ENCODE peak calls at places on chromosomes 5 and 9, in seven cellular contexts. One of them, this sample, is unnamed.

GRCh38 chr5:179238628-179238970 is 106.7 kb downstream of the ADAMTS2 start:
- DNase-seq in IMR-90: no peak
- DNase-seq in mesenchymal stem cell: no peak
- DNase-seq in trophoblast cell: no peak
- DNase-seq in H9: peak
- DNase-seq in H1: no peak
- DNase-seq in neuronal stem cell: no peak
- DNase-seq in this sample: no peak

GRCh38 chr9:107389617-107390071 is 99.9 kb downstream of the KLF4 start:
- DNase-seq in IMR-90: peak
- DNase-seq in H9: no peak
- DNase-seq in neuronal stem cell: no peak
- DNase-seq in trophoblast cell: peak
- DNase-seq in mesenchymal stem cell: peak
- DNase-seq in H1: no peak
- DNase-seq in this sample: no peak

GRCh38 chr5:148986636-148987035 is 76.2 kb downstream of the SH3TC2 start:
- DNase-seq in mesenchymal stem cell: peak
- DNase-seq in H1: no peak
- DNase-seq in IMR-90: no peak
- DNase-seq in H9: no peak
- DNase-seq in trophoblast cell: no peak
- DNase-seq in neuronal stem cell: no peak
- DNase-seq in this sample: peak

GRCh38 chr9:33080534-33080933 is 4.1 kb upstream of the SMU1 start:
- DNase-seq in H9: no peak
- DNase-seq in IMR-90: no peak
- DNase-seq in neuronal stem cell: no peak
- DNase-seq in mesenchymal stem cell: no peak
- DNase-seq in H1: no peak
- DNase-seq in trophoblast cell: no peak
- DNase-seq in this sample: no peak

GRCh38 chr9:89497181-89497963 is 541 bp downstream of the SEMA4D start:
- DNase-seq in H1: no peak
- DNase-seq in neuronal stem cell: no peak
- DNase-seq in mesenchymal stem cell: no peak
- DNase-seq in IMR-90: no peak
- DNase-seq in H9: no peak
- DNase-seq in trophoblast cell: peak
- DNase-seq in this sample: peak

GRCh38 chr5:147559725-147560124 is 49.9 kb upstream of the DPYSL3 start:
- DNase-seq in neuronal stem cell: no peak
- DNase-seq in mesenchymal stem cell: no peak
- DNase-seq in trophoblast cell: no peak
- DNase-seq in IMR-90: no peak
- DNase-seq in H1: no peak
- DNase-seq in H9: peak
- DNase-seq in this sample: peak

GRCh38 chr9:134379774-134380431 is 53.6 kb downstream of the RXRA start:
- DNase-seq in trophoblast cell: peak
- DNase-seq in IMR-90: no peak
- DNase-seq in H1: no peak
- DNase-seq in neuronal stem cell: no peak
- DNase-seq in mesenchymal stem cell: no peak
- DNase-seq in H9: no peak
- DNase-seq in this sample: no peak

GRCh38 chr5:52853573-52854163 is 66.0 kb downstream of the ITGA1 start:
- DNase-seq in H9: no peak
- DNase-seq in IMR-90: peak
- DNase-seq in H1: no peak
- DNase-seq in trophoblast cell: no peak
- DNase-seq in mesenchymal stem cell: no peak
- DNase-seq in neuronal stem cell: no peak
- DNase-seq in this sample: no peak

GRCh38 chr5:39531299-39531698 is 106.5 kb upstream of the DAB2 start:
- DNase-seq in H9: no peak
- DNase-seq in IMR-90: no peak
- DNase-seq in H1: no peak
- DNase-seq in trophoblast cell: no peak
- DNase-seq in mesenchymal stem cell: no peak
- DNase-seq in neuronal stem cell: no peak
- DNase-seq in this sample: no peak

GRCh38 chr5:94314507-94315170 is 303.8 kb downstream of the KIAA0825 start:
- DNase-seq in mesenchymal stem cell: no peak
- DNase-seq in H1: no peak
- DNase-seq in H9: no peak
- DNase-seq in trophoblast cell: no peak
- DNase-seq in IMR-90: no peak
- DNase-seq in neuronal stem cell: no peak
- DNase-seq in this sample: no peak

GRCh38 chr5:156361451-156362109 is 34.6 kb downstream of the SGCD start:
- DNase-seq in mesenchymal stem cell: no peak
- DNase-seq in trophoblast cell: no peak
- DNase-seq in H1: no peak
- DNase-seq in H9: no peak
- DNase-seq in neuronal stem cell: no peak
- DNase-seq in IMR-90: peak
- DNase-seq in this sample: no peak

GRCh38 chr9:17531642-17532254 is 47.1 kb upstream of the SH3GL2 start:
- DNase-seq in trophoblast cell: peak
- DNase-seq in neuronal stem cell: peak
- DNase-seq in H1: peak
- DNase-seq in mesenchymal stem cell: peak
- DNase-seq in H9: no peak
- DNase-seq in IMR-90: peak
- DNase-seq in this sample: peak

GRCh38 chr9:88593537-88594185 is 58.7 kb downstream of the NXNL2 start:
- DNase-seq in trophoblast cell: peak
- DNase-seq in neuronal stem cell: peak
- DNase-seq in H1: no peak
- DNase-seq in IMR-90: peak
- DNase-seq in mesenchymal stem cell: peak
- DNase-seq in H9: no peak
- DNase-seq in this sample: peak

GRCh38 chr9:27519466-27520465 is 4.3 kb upstream of the IFNK start:
- DNase-seq in H1: no peak
- DNase-seq in trophoblast cell: peak
- DNase-seq in mesenchymal stem cell: no peak
- DNase-seq in neuronal stem cell: no peak
- DNase-seq in IMR-90: no peak
- DNase-seq in H9: no peak
- DNase-seq in this sample: peak
- H2BK5ac ChIP-seq in H1: no peak
- H2BK5ac ChIP-seq in trophoblast cell: no peak
- H2BK5ac ChIP-seq in mesenchymal stem cell: no peak
- H2BK5ac ChIP-seq in neuronal stem cell: no peak
- H2BK5ac ChIP-seq in IMR-90: no peak
- H2BK5ac ChIP-seq in H9: no peak
- H2BK5ac ChIP-seq in this sample: no peak

GRCh38 chr9:38060688-38061087 is 8.3 kb downstream of the SHB start:
- DNase-seq in mesenchymal stem cell: no peak
- DNase-seq in IMR-90: no peak
- DNase-seq in H1: no peak
- DNase-seq in trophoblast cell: no peak
- DNase-seq in H9: no peak
- DNase-seq in neuronal stem cell: no peak
- DNase-seq in this sample: no peak
- H4K8ac ChIP-seq in mesenchymal stem cell: no peak
- H4K8ac ChIP-seq in IMR-90: no peak
- H4K8ac ChIP-seq in H1: no peak
- H4K8ac ChIP-seq in trophoblast cell: no peak
- H4K8ac ChIP-seq in H9: no peak
- H4K8ac ChIP-seq in neuronal stem cell: no peak
- H4K8ac ChIP-seq in this sample: no peak

GRCh38 chr5:1749346-1750124 is 50.1 kb downstream of the MRPL36 start:
- DNase-seq in neuronal stem cell: no peak
- DNase-seq in H9: peak
- DNase-seq in mesenchymal stem cell: no peak
- DNase-seq in H1: peak
- DNase-seq in IMR-90: no peak
- DNase-seq in trophoblast cell: no peak
- DNase-seq in this sample: no peak

GRCh38 chr5:1747803-1748085 is 51.9 kb downstream of the MRPL36 start:
- DNase-seq in H1: no peak
- DNase-seq in neuronal stem cell: no peak
- DNase-seq in H9: no peak
- DNase-seq in IMR-90: no peak
- DNase-seq in trophoblast cell: no peak
- DNase-seq in mesenchymal stem cell: no peak
- DNase-seq in this sample: no peak

GRCh38 chr5:1748271-1748670 is 51.4 kb downstream of the MRPL36 start:
- DNase-seq in IMR-90: no peak
- DNase-seq in mesenchymal stem cell: no peak
- DNase-seq in H9: peak
- DNase-seq in trophoblast cell: no peak
- DNase-seq in neuronal stem cell: no peak
- DNase-seq in H1: no peak
- DNase-seq in this sample: no peak

GRCh38 chr5:1747079-1747802 is 52.4 kb downstream of the MRPL36 start:
- DNase-seq in H9: peak
- DNase-seq in neuronal stem cell: no peak
- DNase-seq in IMR-90: no peak
- DNase-seq in mesenchymal stem cell: no peak
- DNase-seq in H1: peak
- DNase-seq in trophoblast cell: no peak
- DNase-seq in this sample: no peak

GRCh38 chr5:1748845-1749244 is 50.8 kb downstream of the MRPL36 start:
- DNase-seq in trophoblast cell: no peak
- DNase-seq in mesenchymal stem cell: no peak
- DNase-seq in H9: peak
- DNase-seq in H1: no peak
- DNase-seq in neuronal stem cell: no peak
- DNase-seq in IMR-90: no peak
- DNase-seq in this sample: no peak
- H2BK5ac ChIP-seq in trophoblast cell: no peak
- H2BK5ac ChIP-seq in mesenchymal stem cell: no peak
- H2BK5ac ChIP-seq in H9: no peak
- H2BK5ac ChIP-seq in H1: no peak
- H2BK5ac ChIP-seq in neuronal stem cell: no peak
- H2BK5ac ChIP-seq in IMR-90: no peak
- H2BK5ac ChIP-seq in this sample: no peak

GRCh38 chr5:175513297-175513696 is 34.9 kb downstream of the SFXN1 start:
- DNase-seq in IMR-90: no peak
- DNase-seq in H9: no peak
- DNase-seq in mesenchymal stem cell: no peak
- DNase-seq in H1: no peak
- DNase-seq in neuronal stem cell: no peak
- DNase-seq in trophoblast cell: no peak
- DNase-seq in this sample: no peak
- H4K8ac ChIP-seq in IMR-90: no peak
- H4K8ac ChIP-seq in H9: no peak
- H4K8ac ChIP-seq in mesenchymal stem cell: no peak
- H4K8ac ChIP-seq in H1: no peak
- H4K8ac ChIP-seq in neuronal stem cell: no peak
- H4K8ac ChIP-seq in trophoblast cell: no peak
- H4K8ac ChIP-seq in this sample: no peak

DNA sequence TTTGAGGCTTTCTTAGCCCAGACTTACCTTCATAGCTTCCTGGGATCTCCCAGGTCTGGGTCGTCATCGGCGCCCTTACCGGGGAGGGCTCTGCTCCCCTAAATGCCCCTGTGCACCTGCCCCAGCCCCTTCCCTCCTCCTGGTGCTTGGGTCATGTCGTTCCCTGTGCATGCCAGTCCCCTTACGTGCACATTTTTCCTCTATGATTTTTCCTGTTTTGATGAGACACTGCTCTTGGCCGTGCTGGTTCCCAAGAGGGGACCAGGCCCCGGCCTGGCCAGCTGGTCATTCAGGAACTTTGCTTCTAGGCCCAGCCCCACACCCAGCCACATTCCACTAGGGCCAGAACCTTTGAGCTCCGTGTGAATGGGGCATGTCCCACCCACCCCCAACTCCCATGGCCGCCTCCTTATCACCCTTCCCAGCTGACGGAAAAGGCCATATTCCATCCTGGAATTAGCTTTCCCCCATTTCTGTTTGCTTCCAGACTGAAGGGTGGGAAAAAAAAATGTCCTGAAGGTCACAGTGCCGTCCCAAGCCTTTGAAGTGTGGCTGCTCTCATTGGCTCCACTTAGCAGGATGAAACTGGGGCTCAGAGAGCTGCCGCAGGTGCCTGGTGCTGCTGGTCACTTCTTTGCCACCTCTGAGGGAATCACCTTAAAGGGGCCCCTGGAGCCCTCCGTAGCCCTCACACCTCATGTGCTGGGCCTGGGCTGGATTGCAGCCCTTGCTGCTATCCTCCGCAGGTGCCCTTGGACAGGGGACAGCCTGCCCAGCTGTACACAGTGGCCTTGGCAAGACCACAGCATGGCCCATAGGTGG is 25.1 kb downstream of the ERGIC1 start:
- DNase-seq in mesenchymal stem cell: peak
- DNase-seq in neuronal stem cell: no peak
- DNase-seq in H9: no peak
- DNase-seq in IMR-90: peak
- DNase-seq in trophoblast cell: peak
- DNase-seq in H1: no peak
- DNase-seq in this sample: no peak
- H2BK5ac ChIP-seq in mesenchymal stem cell: peak
- H2BK5ac ChIP-seq in neuronal stem cell: no peak
- H2BK5ac ChIP-seq in H9: no peak
- H2BK5ac ChIP-seq in IMR-90: peak
- H2BK5ac ChIP-seq in trophoblast cell: no peak
- H2BK5ac ChIP-seq in H1: no peak
- H2BK5ac ChIP-seq in this sample: no peak

GRCh38 chr9:105973811-105974407 is 279.6 kb downstream of the TMEM38B start:
- DNase-seq in trophoblast cell: peak
- DNase-seq in IMR-90: no peak
- DNase-seq in H1: no peak
- DNase-seq in mesenchymal stem cell: peak
- DNase-seq in H9: no peak
- DNase-seq in neuronal stem cell: peak
- DNase-seq in this sample: peak

GRCh38 chr9:105976257-105976656 is 281.9 kb downstream of the TMEM38B start:
- DNase-seq in IMR-90: no peak
- DNase-seq in H1: no peak
- DNase-seq in mesenchymal stem cell: no peak
- DNase-seq in H9: no peak
- DNase-seq in trophoblast cell: peak
- DNase-seq in neuronal stem cell: no peak
- DNase-seq in this sample: peak

GRCh38 chr9:105978336-105978735 is 284.0 kb downstream of the TMEM38B start:
- DNase-seq in H1: no peak
- DNase-seq in IMR-90: no peak
- DNase-seq in trophoblast cell: no peak
- DNase-seq in neuronal stem cell: no peak
- DNase-seq in H9: no peak
- DNase-seq in mesenchymal stem cell: no peak
- DNase-seq in this sample: no peak

GRCh38 chr9:105979359-105979758 is 285.0 kb downstream of the TMEM38B start:
- DNase-seq in trophoblast cell: no peak
- DNase-seq in H9: no peak
- DNase-seq in neuronal stem cell: no peak
- DNase-seq in IMR-90: no peak
- DNase-seq in H1: no peak
- DNase-seq in mesenchymal stem cell: no peak
- DNase-seq in this sample: no peak

DNA sequence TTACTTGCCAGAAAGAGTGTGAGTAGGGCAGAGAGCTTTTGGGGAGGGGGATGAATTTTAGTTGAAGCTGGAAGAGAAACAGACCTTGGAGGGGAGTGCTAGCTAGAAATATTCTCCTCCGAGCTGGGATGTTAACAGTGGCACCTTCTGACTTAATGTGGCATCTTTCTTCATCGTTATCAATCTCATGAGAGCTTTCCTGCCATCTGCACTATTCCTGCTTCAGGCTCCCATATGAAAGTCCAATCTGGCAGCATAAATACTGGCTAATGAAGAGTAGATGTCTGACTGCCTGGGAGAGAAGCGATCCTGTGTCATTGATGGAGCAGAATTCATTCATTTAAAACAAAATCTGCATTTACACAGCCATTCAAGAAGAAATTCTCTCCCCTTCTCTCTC is 284.5 kb downstream of the TMEM38B start:
- DNase-seq in mesenchymal stem cell: no peak
- DNase-seq in IMR-90: no peak
- DNase-seq in H9: no peak
- DNase-seq in trophoblast cell: no peak
- DNase-seq in H1: no peak
- DNase-seq in neuronal stem cell: no peak
- DNase-seq in this sample: no peak
- H4K8ac ChIP-seq in mesenchymal stem cell: no peak
- H4K8ac ChIP-seq in IMR-90: no peak
- H4K8ac ChIP-seq in H9: no peak
- H4K8ac ChIP-seq in trophoblast cell: no peak
- H4K8ac ChIP-seq in H1: no peak
- H4K8ac ChIP-seq in neuronal stem cell: no peak
- H4K8ac ChIP-seq in this sample: no peak

This sample was measured in mesendoderm.